ENCODE peak calls at places on chromosomes 12 and 14, in six cellular contexts. B is adrenal gland, S is A549, O is cardiac muscle cell, H is epithelial cell of prostate, M is left lung. G is an unnamed sample.

GRCh38 chr12:51590347-51591019 is 550 bp upstream of the SCN8A start:
- DNase-seq in B (peak), S (peak), O (peak), H (no peak), M (peak), G (no peak)

GRCh38 chr14:102246071-102246470 is 58.9 kb downstream of the MOK start:
- DNase-seq in B (no peak), S (no peak), O (no peak), H (no peak), M (no peak), G (no peak)

GRCh38 chr12:98334768-98335167 is 180.6 kb upstream of the TMPO start:
- DNase-seq in B (no peak), S (no peak), O (no peak), H (no peak), M (no peak), G (no peak)

GRCh38 chr12:81043979-81044740 is 33.7 kb upstream of the ACSS3 start:
- DNase-seq in B (no peak), S (no peak), O (no peak), H (no peak), M (no peak), G (no peak)

GRCh38 chr12:50734409-50735263 is 29.3 kb upstream of the ATF1 start:
- DNase-seq in B (no peak), S (peak), O (peak), H (no peak), M (no peak), G (peak)

GRCh38 chr12:120761581-120761980 is 36.0 kb downstream of the ACADS start:
- DNase-seq in B (no peak), S (no peak), O (peak), H (peak), M (no peak), G (no peak)

GRCh38 chr12:111175404-111175803 is 193.5 kb downstream of the PHETA1 start:
- DNase-seq in B (no peak), S (no peak), O (no peak), H (no peak), M (no peak), G (no peak)

GRCh38 chr14:83463500-83464098 is 1929.9 kb upstream of the SEL1L start:
- DNase-seq in B (no peak), S (peak), O (peak), H (no peak), M (no peak), G (peak)

GRCh38 chr12:99985129-99985570 is 414 bp upstream of the ANKS1B start:
- DNase-seq in B (no peak), S (no peak), O (no peak), H (no peak), M (no peak), G (no peak)

GRCh38 chr12:46585854-46586621 is 213.5 kb upstream of the SLC38A2 start:
- DNase-seq in B (no peak), S (peak), O (peak), H (peak), M (no peak), G (no peak)

GRCh38 chr12:81295286-81295685 is 217.4 kb downstream of the ACSS3 start:
- DNase-seq in B (no peak), S (no peak), O (no peak), H (no peak), M (no peak), G (no peak)

GRCh38 chr12:29314421-29314820 is 66.6 kb downstream of the ERGIC2 start:
- DNase-seq in B (no peak), S (no peak), O (peak), H (no peak), M (no peak), G (no peak)

GRCh38 chr12:94697631-94698030 is 47.3 kb upstream of the TMCC3 start:
- DNase-seq in B (no peak), S (no peak), O (no peak), H (no peak), M (no peak), G (no peak)
- H3K27ac ChIP-seq in B (no peak), S (no peak), O (no peak), H (no peak), M (no peak), G (no peak)

DNA sequence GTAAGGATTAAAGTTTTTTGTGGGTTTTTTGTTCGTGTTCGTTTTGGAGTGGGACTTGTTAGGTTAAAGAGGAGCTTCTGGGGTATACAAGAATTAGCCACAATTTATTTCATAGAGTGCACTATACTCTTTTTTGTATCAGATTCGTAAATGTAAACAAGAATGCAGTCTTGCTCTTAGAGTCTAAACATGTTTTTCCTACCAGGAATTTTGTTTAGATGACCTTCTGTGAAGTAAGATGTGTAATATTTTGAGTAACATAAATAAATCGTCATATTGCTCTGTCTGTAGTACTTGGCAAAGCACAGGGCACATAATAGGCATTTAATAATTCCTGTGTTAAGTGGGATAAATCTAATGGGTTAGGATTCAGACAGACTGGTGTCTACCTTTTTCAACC is 9.6 kb downstream of the CNOT2 start:
- DNase-seq in B (no peak), S (no peak), O (no peak), H (no peak), M (no peak), G (no peak)
- H3K27ac ChIP-seq in B (no peak), S (no peak), O (no peak), H (no peak), M (no peak), G (no peak)

GRCh38 chr12:62269464-62270228 is 9.4 kb downstream of the USP15 start:
- DNase-seq in B (no peak), S (no peak), O (no peak), H (no peak), M (no peak), G (no peak)
- H3K27ac ChIP-seq in B (no peak), S (no peak), O (no peak), H (no peak), M (no peak), G (no peak)

GRCh38 chr12:107660861-107661415 is 24.7 kb upstream of the PWP1 start:
- DNase-seq in B (no peak), S (no peak), O (peak), H (no peak), M (no peak), G (no peak)

GRCh38 chr12:107661830-107662229 is 23.8 kb upstream of the PWP1 start:
- DNase-seq in B (no peak), S (no peak), O (no peak), H (no peak), M (no peak), G (no peak)

GRCh38 chr12:107657621-107658020 is 28.0 kb upstream of the PWP1 start:
- DNase-seq in B (no peak), S (no peak), O (no peak), H (no peak), M (no peak), G (no peak)

GRCh38 chr12:107662431-107662830 is 23.2 kb upstream of the PWP1 start:
- DNase-seq in B (no peak), S (no peak), O (no peak), H (no peak), M (no peak), G (no peak)

DNA sequence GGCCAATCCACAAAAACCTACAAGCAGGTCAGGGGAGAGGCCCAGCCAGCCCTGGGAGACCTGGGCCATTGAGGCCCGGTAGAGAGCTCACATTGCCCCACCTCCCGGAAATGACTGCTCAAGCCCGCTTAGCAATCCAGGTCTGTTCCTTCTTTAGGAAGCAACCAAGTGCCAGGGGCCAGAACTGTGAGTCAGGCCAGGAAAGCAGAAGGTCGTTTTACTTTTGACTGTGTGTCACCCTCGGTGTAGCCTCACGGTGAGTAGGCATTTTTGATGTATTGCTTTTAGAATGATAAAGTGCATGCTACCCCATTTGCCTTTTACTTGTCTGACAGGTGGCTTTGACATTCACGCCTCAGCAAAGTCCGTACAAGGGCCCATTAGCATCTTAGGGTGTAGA is 25.4 kb upstream of the PWP1 start:
- DNase-seq in B (no peak), S (peak), O (no peak), H (no peak), M (no peak), G (no peak)
- H3K27ac ChIP-seq in B (no peak), S (no peak), O (no peak), H (no peak), M (no peak), G (no peak)

DNA sequence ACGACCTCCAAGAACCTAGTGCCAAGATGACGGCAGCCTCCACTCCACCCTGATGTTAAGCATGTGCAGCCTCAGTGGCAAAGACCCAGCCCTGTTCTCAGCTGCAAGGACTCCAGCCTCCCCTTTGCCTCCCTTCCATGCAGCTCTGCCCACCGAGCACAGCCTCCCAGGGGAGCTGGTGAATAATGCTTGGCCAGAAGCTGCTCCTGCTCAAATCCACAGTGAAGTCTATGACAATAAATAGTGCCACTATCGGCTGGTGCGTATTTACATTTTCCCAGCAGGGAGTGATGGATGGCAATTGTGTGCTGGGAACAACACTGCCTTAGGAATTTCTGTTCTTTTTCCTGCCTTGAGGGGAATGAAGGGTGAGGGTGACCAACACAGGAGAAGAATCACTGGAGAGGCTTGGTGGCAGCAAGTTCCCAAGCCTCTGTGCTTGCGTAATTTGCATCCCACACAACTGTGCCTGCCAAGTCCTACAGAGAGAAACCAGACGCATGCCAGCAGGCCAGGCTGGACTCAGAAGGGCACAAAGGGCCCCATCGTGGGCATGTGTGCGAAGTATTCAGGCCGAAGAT is 29.9 kb upstream of the TC2N start:
- DNase-seq in B (no peak), S (peak), O (peak), H (no peak), M (no peak), G (peak)
- H3K27ac ChIP-seq in B (peak), S (no peak), O (no peak), H (no peak), M (peak), G (peak)

GRCh38 chr12:12648284-12648683 is 36.6 kb downstream of the CREBL2 start:
- DNase-seq in B (no peak), S (no peak), O (no peak), H (no peak), M (no peak), G (no peak)

GRCh38 chr12:12642916-12643315 is 31.2 kb downstream of the CREBL2 start:
- DNase-seq in B (no peak), S (no peak), O (no peak), H (no peak), M (no peak), G (no peak)

GRCh38 chr12:12646483-12647072 is 34.9 kb downstream of the CREBL2 start:
- DNase-seq in B (no peak), S (no peak), O (no peak), H (no peak), M (no peak), G (no peak)

GRCh38 chr12:12648951-12649650 is 37.4 kb downstream of the CREBL2 start:
- DNase-seq in B (no peak), S (no peak), O (no peak), H (no peak), M (no peak), G (no peak)

DNA sequence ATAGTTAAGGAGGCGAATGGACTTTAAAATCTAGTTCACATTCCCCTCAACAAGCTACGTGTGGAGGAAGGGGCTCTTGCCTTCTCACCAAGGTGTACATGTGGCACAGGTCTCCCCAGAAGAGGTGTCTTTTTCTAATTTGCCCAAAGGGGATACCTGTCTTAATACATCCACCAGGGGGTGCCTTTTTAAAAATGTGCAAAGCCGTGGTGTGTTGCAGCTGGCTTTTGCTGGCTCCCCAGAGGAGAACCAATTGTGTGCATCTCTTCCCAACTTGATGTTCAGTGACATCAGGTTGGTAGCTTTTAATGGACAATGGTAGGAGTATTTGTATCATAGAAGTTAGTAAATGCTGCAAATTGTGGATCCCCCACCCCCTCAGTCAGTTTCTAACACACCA is 33.8 kb downstream of the CREBL2 start:
- DNase-seq in B (no peak), S (peak), O (peak), H (no peak), M (no peak), G (no peak)
- H3K27ac ChIP-seq in B (no peak), S (no peak), O (no peak), H (no peak), M (no peak), G (no peak)

DNA sequence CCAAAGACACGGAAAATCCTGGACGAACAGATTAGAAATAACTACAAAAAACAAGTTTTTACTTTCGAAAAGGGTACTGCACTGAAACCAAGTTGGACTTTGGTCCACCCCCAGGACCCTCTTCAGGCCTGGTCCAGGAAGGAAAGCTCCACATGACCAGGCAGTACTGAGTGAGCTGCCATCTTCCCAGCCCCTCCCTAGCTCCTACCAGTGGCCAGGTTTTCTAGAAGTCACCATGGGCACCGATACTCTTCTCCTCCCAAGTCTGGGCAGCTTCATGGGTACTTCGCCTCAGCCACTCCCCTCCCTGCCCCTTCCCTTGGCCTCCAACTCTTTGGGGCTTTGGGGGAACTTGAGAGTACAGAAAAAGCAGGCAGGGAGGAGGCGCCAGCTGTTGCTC is 6.6 kb downstream of the VAMP1 start:
- DNase-seq in B (no peak), S (no peak), O (no peak), H (no peak), M (no peak), G (no peak)
- H3K27ac ChIP-seq in B (no peak), S (no peak), O (no peak), H (no peak), M (no peak), G (peak)

GRCh38 chr14:74937171-74937570 is 14.1 kb upstream of the RPS6KL1 start:
- DNase-seq in B (no peak), S (no peak), O (no peak), H (no peak), M (no peak), G (no peak)
- H3K27ac ChIP-seq in B (no peak), S (no peak), O (no peak), H (no peak), M (no peak), G (no peak)

DNA sequence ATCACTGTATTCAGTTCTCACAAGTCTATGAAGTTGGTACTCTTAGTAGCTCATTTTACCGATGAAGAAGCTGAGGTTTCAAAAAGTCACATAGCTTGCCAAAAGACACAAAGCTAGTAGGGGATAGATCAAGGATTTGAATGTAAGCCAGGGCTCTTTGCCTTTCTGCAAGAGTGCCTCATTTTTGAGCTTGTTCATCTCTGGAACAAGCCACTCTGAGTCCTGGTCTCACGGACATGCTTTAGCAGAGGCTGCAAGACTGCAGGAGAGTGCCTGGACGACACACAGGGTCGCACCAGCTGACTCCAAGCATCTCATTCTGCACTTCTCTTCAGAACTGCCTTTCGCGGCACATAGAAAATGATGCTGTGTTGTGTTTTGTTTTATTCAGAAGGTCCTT is 3.7 kb downstream of the NUAK1 start:
- DNase-seq in B (no peak), S (no peak), O (peak), H (no peak), M (no peak), G (no peak)
- H3K27ac ChIP-seq in B (no peak), S (peak), O (no peak), H (no peak), M (no peak), G (peak)

G was measured in substantia nigra.